ENCODE peak calls at places on chromosomes 2 and 18, in seven cellular contexts. X is heart left ventricle, C is HepG2, H is body of pancreas, V is gastrocnemius medialis, S is HCT116, P is IMR-90. L is an unnamed sample.

GRCh38 chr18:2889761-2890192 is 43.0 kb downstream of the EMILIN2 start:
- ATAC-seq in X (no peak), V (no peak), P (peak; percentile 37), H (no peak), S (no peak), C (no peak), L (no peak)

GRCh38 chr2:12636837-12637581 is 79.7 kb upstream of the TRIB2 start:
- ATAC-seq in X (no peak), V (no peak), H (no peak), S (no peak), P (peak; percentile 74), C (no peak), L (no peak)

GRCh38 chr2:197128897-197129296 is 181.7 kb downstream of the ANKRD44 start:
- ATAC-seq in P (no peak), H (no peak), S (no peak), V (no peak), C (no peak), X (no peak), L (no peak)

GRCh38 chr2:234290671-234291070 is 206.2 kb downstream of the ARL4C start:
- ATAC-seq in C (no peak), H (no peak), V (no peak), P (no peak), X (no peak), S (no peak), L (no peak)

GRCh38 chr2:69720922-69721491 is 20.9 kb upstream of the ANXA4 start:
- ATAC-seq in H (no peak), C (peak; percentile 24), V (no peak), X (no peak), P (no peak), S (no peak), L (no peak)

GRCh38 chr2:48560546-48561209 is 30.7 kb downstream of the STON1 start:
- ATAC-seq in V (no peak), H (no peak), S (no peak), C (peak; percentile 81), P (no peak), X (no peak), L (no peak)

GRCh38 chr2:175836361-175836760 is 165.7 kb downstream of the LNPK start:
- ATAC-seq in X (no peak), S (no peak), P (no peak), V (no peak), C (no peak), H (no peak), L (no peak)

GRCh38 chr18:57910817-57911216 is 107.7 kb upstream of the ATP8B1 start:
- ATAC-seq in P (no peak), H (no peak), C (peak; percentile 67), S (peak; percentile 89), V (no peak), X (no peak), L (no peak)

GRCh38 chr2:14533106-14533757 is 99.3 kb upstream of the LRATD1 start:
- ATAC-seq in X (peak; percentile 68), P (no peak), C (no peak), V (no peak), S (no peak), H (no peak), L (no peak)

DNA sequence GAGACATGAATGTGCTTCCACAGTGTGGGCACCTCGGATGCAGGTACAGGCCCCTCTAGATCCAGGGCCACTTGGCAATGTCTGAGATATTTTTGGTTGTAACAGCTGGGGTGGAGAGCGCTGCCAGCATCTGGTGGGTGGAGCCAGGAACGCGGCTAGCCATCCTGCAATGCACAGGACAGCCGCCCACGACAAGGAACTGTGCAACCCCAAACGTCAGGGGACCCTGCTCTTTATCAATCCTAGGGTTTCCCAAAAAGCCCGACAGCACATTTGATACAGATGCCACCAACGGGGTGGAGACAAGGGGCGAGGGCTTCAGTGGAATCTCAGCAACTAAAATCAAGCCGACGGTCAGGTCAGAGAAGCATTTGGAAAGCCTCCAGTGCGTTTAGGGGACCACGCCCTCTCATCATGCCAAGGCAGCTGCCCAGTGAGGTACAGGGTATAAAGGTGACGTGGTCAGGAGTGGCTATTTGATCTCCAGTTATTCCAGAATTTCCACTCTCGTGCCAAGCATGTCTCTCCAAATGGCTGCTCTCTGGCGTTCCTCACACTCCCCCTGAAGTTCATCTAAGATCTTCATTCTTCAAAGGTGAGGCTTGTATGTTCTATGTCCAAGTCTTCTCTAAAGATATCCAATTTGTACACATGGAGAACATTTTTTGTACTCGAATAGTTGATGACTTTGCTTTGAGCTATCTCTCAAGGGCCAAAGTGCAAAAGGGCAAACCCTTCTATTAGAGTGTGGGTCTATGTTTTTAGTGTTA is 55.7 kb downstream of the LRRFIP1 start:
- ATAC-seq in V (peak; percentile 20), X (no peak), S (peak; percentile 86), C (no peak), H (no peak), P (no peak), L (no peak)
- TF ChIP-seq POLR2A in V (no peak), X (no peak), S (no peak), C (no peak), H (no peak), P (no peak), L (no peak)

DNA sequence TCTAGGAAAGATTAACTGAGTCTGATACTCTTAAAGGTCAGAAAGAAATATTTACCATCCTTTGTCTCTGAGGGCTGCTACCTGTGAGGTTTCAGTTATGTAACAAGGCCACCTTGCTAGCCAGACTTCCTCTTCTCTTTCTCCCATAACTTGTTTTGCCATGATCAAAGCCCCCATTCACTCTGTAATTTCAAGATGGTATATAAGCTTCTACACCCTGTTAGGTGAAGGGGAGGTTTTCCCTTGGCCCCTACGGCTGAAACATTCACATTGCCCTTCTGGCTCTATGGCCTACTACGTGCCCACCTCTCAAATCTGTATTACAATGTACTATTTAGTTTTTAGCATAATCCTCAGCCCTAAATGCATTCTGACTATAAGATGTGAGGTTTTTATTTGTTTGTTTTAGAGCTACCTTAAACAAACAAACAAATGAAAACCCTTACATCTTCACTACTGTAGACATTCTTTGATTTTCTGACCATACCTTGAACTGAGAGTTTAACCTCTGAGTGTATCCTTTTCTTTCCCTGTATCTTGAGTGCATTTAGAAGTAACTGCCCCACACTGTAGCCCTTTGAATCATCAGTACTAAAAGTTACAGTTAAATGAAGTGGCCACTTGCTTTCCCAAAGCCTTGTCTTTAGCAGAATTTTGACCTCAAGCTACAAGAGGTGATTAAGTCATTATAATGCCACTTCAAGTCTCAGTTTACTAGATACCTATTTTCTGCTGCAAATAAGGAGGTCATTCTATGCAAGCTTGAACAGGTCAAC is 332.2 kb downstream of the SOCS6 start:
- ATAC-seq in S (no peak), C (no peak), P (no peak), V (no peak), H (no peak), X (no peak), L (no peak)
- H3K9me3 ChIP-seq in S (no peaks in the 10 kb centered on the region), C (no peaks in the 10 kb centered on the region), P (peaks cover 11% of the 10 kb centered on the region), V (no peaks in the 10 kb centered on the region), H (no peaks in the 10 kb centered on the region), X (no peaks in the 10 kb centered on the region), L (no peaks in the 10 kb centered on the region)

GRCh38 chr18:4144201-4144600 is 310.9 kb downstream of the DLGAP1 start:
- ATAC-seq in X (no peak), P (no peak), C (peak; percentile 36), H (no peak), S (peak; percentile 42), V (no peak), L (no peak)
- TF ChIP-seq CTCF in X (no peak), P (no peak), C (no peak), H (no peak), S (no peak), V (no peak), L (no peak)

DNA sequence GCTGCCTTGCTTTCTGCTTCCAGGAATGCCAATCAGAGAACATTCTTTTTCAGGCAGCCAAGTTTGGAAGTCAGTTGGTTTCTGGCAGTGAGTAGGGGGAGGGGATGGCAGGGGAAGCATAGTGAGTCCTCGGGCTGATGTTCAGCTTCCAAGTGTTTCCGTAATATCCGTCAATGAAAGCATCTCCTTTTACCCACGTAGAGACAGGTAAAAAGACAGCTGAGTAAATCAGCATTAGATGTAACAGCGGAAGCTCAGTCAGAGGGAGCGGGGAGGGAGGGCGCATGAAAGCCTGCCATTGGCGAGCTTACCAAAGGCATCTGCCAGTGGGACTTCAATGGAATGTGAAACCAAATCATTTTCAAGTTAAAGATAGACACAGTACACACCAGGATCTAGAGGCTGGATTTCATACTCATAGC is 117.1 kb upstream of the DTNA start:
- ATAC-seq in V (peak; percentile 90), H (peak; percentile 90), S (no peak), X (peak; percentile 89), P (peak; percentile 98), C (no peak), L (peak; percentile 85)
- TF ChIP-seq POLR2A in V (peak; percentile 38), H (no peak), S (no peak), X (no peak), P (no peak), C (no peak), L (no peak)

GRCh38 chr2:42781204-42781603 is 11.2 kb downstream of the HAAO start:
- ATAC-seq in C (no peak), V (no peak), P (no peak), H (no peak), X (no peak), S (no peak), L (no peak)
- H3K9me3 ChIP-seq in C (peaks cover 18% of the 10 kb centered on the region), V (no peaks in the 10 kb centered on the region), P (no peaks in the 10 kb centered on the region), H (no peaks in the 10 kb centered on the region), X (no peaks in the 10 kb centered on the region), S (no peaks in the 10 kb centered on the region), L (no peaks in the 10 kb centered on the region)

GRCh38 chr18:53380063-53380639 is 844.3 kb downstream of the MBD2 start:
- ATAC-seq in V (no peak), P (peak; percentile 56), H (no peak), S (no peak), C (peak; percentile 60), X (no peak), L (no peak)
- TF ChIP-seq CTCF in V (no peak), P (peak; percentile 44), H (no peak), S (peak; percentile 35), C (peak; percentile 53), X (peak; percentile 55), L (no peak)

DNA sequence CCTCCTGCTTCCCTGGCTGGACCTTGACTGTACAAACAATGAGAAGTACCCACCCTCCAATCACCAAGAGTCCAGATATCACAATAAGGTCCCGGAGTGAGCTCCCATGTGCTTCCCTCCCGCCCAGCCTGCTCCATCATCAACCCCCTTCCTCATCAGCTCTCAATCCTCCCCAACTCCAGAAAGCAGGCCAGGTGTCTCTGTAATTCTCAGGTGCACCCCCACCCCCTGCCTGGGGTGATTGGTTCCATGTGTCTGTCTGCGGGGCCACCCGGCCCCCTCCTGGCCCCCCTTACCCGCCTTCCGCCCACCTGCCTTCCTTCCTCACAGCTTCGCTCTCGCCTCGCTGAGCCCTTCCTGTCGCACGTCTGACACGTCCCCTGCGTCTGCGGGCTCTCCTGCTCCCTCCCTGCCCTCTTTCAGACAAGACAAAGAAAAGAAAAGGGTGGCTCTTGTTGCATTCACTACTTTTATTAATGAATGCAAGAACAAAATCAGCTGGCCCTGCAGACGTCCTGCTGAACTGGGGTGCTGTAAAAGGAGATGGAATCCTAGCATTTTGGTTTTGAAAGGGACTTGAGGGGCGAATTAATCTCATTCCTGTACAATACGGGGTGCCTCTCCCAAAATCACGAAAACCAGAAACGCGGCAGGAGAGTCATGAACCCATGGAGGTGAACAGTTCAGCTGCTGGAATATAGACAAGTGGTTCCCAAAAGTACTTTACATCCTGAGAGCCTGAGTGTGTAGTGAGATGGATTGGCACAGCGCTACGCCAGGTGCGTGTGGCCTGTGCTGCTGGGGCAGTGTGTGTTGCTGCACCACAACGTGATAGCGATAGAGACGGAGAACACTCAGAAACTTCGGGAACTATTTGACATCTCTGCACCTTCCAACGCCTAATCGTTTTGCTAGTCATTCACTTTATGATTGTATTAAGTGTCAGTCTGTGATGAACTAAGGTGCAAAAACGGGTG is 26.4 kb upstream of the IGFBP2 start:
- ATAC-seq in V (no peak), C (peak; percentile 55), S (no peak), H (no peak), P (no peak), X (peak; percentile 12), L (no peak)
- TF ChIP-seq POLR2A in V (no peak), C (no peak), S (no peak), H (no peak), P (no peak), X (no peak), L (no peak)

GRCh38 chr18:14959550-14959949 is 211.6 kb downstream of the ANKRD30B start:
- ATAC-seq in V (no peak), X (no peak), P (no peak), S (no peak), H (no peak), C (no peak), L (no peak)
- H3K9me3 ChIP-seq in V (no peaks in the 10 kb centered on the region), X (no peaks in the 10 kb centered on the region), P (peaks cover 21% of the 10 kb centered on the region), S (peaks cover 5% of the 10 kb centered on the region), H (no peaks in the 10 kb centered on the region), C (no peaks in the 10 kb centered on the region), L (no peaks in the 10 kb centered on the region)